ENCODE peak calls at places on chromosomes 3 and 15, in five cellular contexts. S, Y, F, W and I are unnamed samples.

GRCh38 chr3:55488398-55489055 is 1.4 kb upstream of the WNT5A start:
- DNase-seq in Y (no peak), F (no peak), W (no peak), S (no peak), I (peak; percentile 70)

GRCh38 chr3:99656606-99657005 is 18.2 kb downstream of the COL8A1 start:
- DNase-seq in F (no peak), W (no peak), Y (no peak), S (no peak), I (no peak)

GRCh38 chr3:3160826-3161225 is 18.7 kb downstream of the CRBN start:
- DNase-seq in S (no peak), W (no peak), F (no peak), Y (no peak), I (no peak)

GRCh38 chr3:110859993-110860392 is 211.6 kb upstream of the NECTIN3 start:
- DNase-seq in F (no peak), S (no peak), W (no peak), Y (no peak), I (no peak)

GRCh38 chr3:159169828-159170227 is 368.0 kb downstream of the MFSD1 start:
- DNase-seq in Y (peak; percentile 52), S (no peak), W (no peak), F (no peak), I (no peak)

GRCh38 chr3:120144267-120144666 is 50.0 kb upstream of the GSK3B start:
- DNase-seq in F (no peak), Y (no peak), W (no peak), S (no peak), I (peak; percentile 87)

GRCh38 chr15:31049122-31049521 is 52.4 kb downstream of the TRPM1 start:
- DNase-seq in W (no peak), Y (no peak), S (no peak), F (no peak), I (no peak)

GRCh38 chr3:194464692-194465091 is 22.1 kb downstream of the ATP13A3 start:
- DNase-seq in Y (no peak), W (no peak), F (no peak), S (no peak), I (no peak)

GRCh38 chr3:132343018-132343612 is 25.9 kb downstream of the ACP3 start:
- DNase-seq in Y (no peak), W (no peak), F (no peak), S (peak; percentile 66), I (peak; percentile 58)

GRCh38 chr3:135706758-135707375 is 258.7 kb upstream of the PPP2R3A start:
- DNase-seq in S (no peak), W (no peak), Y (no peak), F (no peak), I (no peak)

GRCh38 chr15:58357529-58358476 is 74.0 kb upstream of the LIPC start:
- DNase-seq in Y (no peak), F (no peak), W (no peak), S (no peak), I (no peak)

GRCh38 chr3:128301186-128302023 is 148.1 kb downstream of the EEFSEC start:
- DNase-seq in W (no peak), S (no peak), Y (no peak), F (peak; percentile 44), I (peak; percentile 40)

GRCh38 chr15:36748743-36749142 is 169.3 kb downstream of the CDIN1 start:
- DNase-seq in S (no peak), Y (no peak), W (no peak), F (no peak), I (no peak)

GRCh38 chr3:38314767-38315487 is 31.7 kb upstream of the XYLB start:
- DNase-seq in Y (no peak), F (no peak), W (no peak), S (no peak), I (no peak)

GRCh38 chr15:48395532-48396011 is 64.3 kb downstream of the DUT start:
- DNase-seq in W (no peak), F (no peak), Y (peak; percentile 67), S (no peak), I (no peak)

GRCh38 chr3:9036327-9037112 is 73.2 kb upstream of the RAD18 start:
- DNase-seq in F (no peak), S (no peak), W (no peak), Y (peak; percentile 78), I (no peak)

GRCh38 chr15:29018983-29019875 is 133.5 kb downstream of the APBA2 start:
- DNase-seq in W (no peak), F (no peak), Y (no peak), S (no peak), I (no peak)

GRCh38 chr3:98013428-98014349 is 21.4 kb downstream of the GABRR3 start:
- DNase-seq in F (no peak), S (no peak), W (no peak), Y (no peak), I (no peak)

GRCh38 chr3:166527325-166527724 is 690.1 kb upstream of the BCHE start:
- DNase-seq in F (no peak), W (no peak), S (no peak), Y (peak; percentile 6), I (no peak)

GRCh38 chr3:191922570-191922969 is 461.6 kb downstream of the PYDC2 start:
- DNase-seq in Y (no peak), W (no peak), F (no peak), S (no peak), I (no peak)

GRCh38 chr3:125161607-125162219 is 50.8 kb downstream of the SLC12A8 start:
- DNase-seq in F (no peak), Y (no peak), W (no peak), S (no peak), I (no peak)

GRCh38 chr3:67804089-67804488 is 149.7 kb upstream of the SUCLG2 start:
- DNase-seq in S (no peak), Y (no peak), F (no peak), W (no peak), I (no peak)

GRCh38 chr3:125481786-125482185 is 38.2 kb downstream of the SNX4 start:
- DNase-seq in S (no peak), W (no peak), Y (no peak), F (no peak), I (no peak)

GRCh38 chr3:48459331-48459730 is 12.8 kb downstream of the ATRIP start:
- DNase-seq in Y (no peak), W (no peak), F (no peak), S (no peak), I (peak; percentile 76)

GRCh38 chr3:124014366-124014942 is 22.5 kb upstream of the ROPN1 start:
- DNase-seq in W (no peak), Y (no peak), S (no peak), F (no peak), I (no peak)

GRCh38 chr3:18070944-18071343 is 328.5 kb upstream of the TBC1D5 start:
- DNase-seq in Y (no peak), W (no peak), S (no peak), F (no peak), I (no peak)

GRCh38 chr15:85649372-85649771 is 145.4 kb downstream of the KLHL25 start:
- DNase-seq in Y (peak; percentile 80), W (no peak), S (no peak), F (no peak), I (peak; percentile 60)

GRCh38 chr15:74784426-74784825 is 2.5 kb downstream of the CSK start:
- DNase-seq in S (no peak), Y (no peak), F (no peak), W (no peak), I (no peak)

GRCh38 chr3:13149331-13150203 is 76.3 kb upstream of the IQSEC1 start:
- DNase-seq in Y (no peak), S (no peak), W (no peak), F (no peak), I (peak; percentile 42)

GRCh38 chr3:190183121-190183520 is 62.4 kb upstream of the P3H2 start:
- DNase-seq in W (no peak), F (no peak), Y (peak; percentile 96), S (peak; percentile 53), I (peak; percentile 83)

GRCh38 chr15:47340576-47340920 is 376.8 kb upstream of the SEMA6D start:
- DNase-seq in S (no peak), W (no peak), F (no peak), Y (no peak), I (no peak)

GRCh38 chr15:68208136-68208535 is 3.0 kb upstream of the CALML4 start:
- DNase-seq in Y (no peak), S (no peak), F (no peak), W (no peak), I (no peak)

GRCh38 chr15:76903251-76903681 is 1.9 kb downstream of the SCAPER start:
- DNase-seq in W (no peak), F (no peak), Y (peak; percentile 5), S (no peak), I (no peak)